ENCODE peak calls at places on chromosomes 3 and 15, in four cellular contexts. L is K562, D is HepG2, O is GM12878. U is an unnamed sample.

GRCh38 chr15:98503970-98504369 is 144.4 kb upstream of the IGF1R start:
- DNase-seq in D (no peak), O (no peak), L (no peak), U (no peak)

GRCh38 chr15:98841419-98841970 is 166.1 kb downstream of the PGPEP1L start:
- DNase-seq in L (no peak), O (no peak), D (no peak), U (no peak)

GRCh38 chr3:135970500-135971116 is 5.1 kb downstream of the PPP2R3A start:
- DNase-seq in D (no peak), O (no peak), L (no peak), U (no peak)

GRCh38 chr3:134597390-134597975 is 53.3 kb downstream of the KY start:
- DNase-seq in D (peak; percentile 11), O (no peak), L (no peak), U (no peak)

GRCh38 chr15:93209690-93210425 is 120.8 kb upstream of the RGMA start:
- DNase-seq in L (no peak), D (no peak), O (no peak), U (no peak)

GRCh38 chr15:84112025-84112424 is 123.5 kb upstream of the GOLGA6L4 start:
- DNase-seq in L (no peak), D (no peak), O (no peak), U (no peak)

GRCh38 chr15:90261811-90262210 is 3.7 kb upstream of the NGRN start:
- DNase-seq in D (no peak), O (no peak), L (no peak), U (peak; percentile 92)

GRCh38 chr3:178802993-178803693 is 266.9 kb downstream of the KCNMB2 start:
- DNase-seq in D (no peak), O (no peak), L (no peak), U (no peak)

GRCh38 chr3:84977021-84977420 is 18.2 kb downstream of the CADM2 start:
- DNase-seq in L (no peak), O (no peak), D (no peak), U (no peak)

GRCh38 chr15:58475573-58476524 is 44.1 kb downstream of the LIPC start:
- DNase-seq in L (no peak), O (no peak), D (peak; percentile 94), U (peak; percentile 91)

GRCh38 chr3:25259871-25260270 is 168.2 kb upstream of the RARB start:
- DNase-seq in L (no peak), O (no peak), D (no peak), U (no peak)

GRCh38 chr3:101521251-101521701 is 8.3 kb upstream of the SENP7 start:
- DNase-seq in L (no peak), D (no peak), O (no peak), U (peak; percentile 92)

GRCh38 chr3:23809294-23809693 is 3.5 kb downstream of the UBE2E1 start:
- DNase-seq in L (no peak), D (no peak), O (no peak), U (no peak)

GRCh38 chr3:67657192-67657591 is 2.8 kb upstream of the SUCLG2 start:
- DNase-seq in O (no peak), D (no peak), L (no peak), U (no peak)

GRCh38 chr15:80581976-80582375 is 113.1 kb upstream of the ABHD17C start:
- DNase-seq in O (no peak), D (peak; percentile 27), L (no peak), U (no peak)

GRCh38 chr15:61811952-61812351 is 248.3 kb downstream of the VPS13C start:
- DNase-seq in L (no peak), D (no peak), O (no peak), U (no peak)

GRCh38 chr3:73604491-73604890 is 20.2 kb downstream of the PDZRN3 start:
- DNase-seq in O (no peak), D (no peak), L (no peak), U (no peak)

GRCh38 chr15:50315814-50316630 is 39.0 kb downstream of the GABPB1 start:
- DNase-seq in D (peak; percentile 42), O (no peak), L (no peak), U (peak; percentile 52)

GRCh38 chr15:37100109-37100873 is at the start of gene MEIS2:
- DNase-seq in D (peak; percentile 83), L (peak; percentile 91), O (peak; percentile 37), U (peak; percentile 87)

GRCh38 chr15:36331531-36332275 is 247.7 kb upstream of the CDIN1 start:
- DNase-seq in D (no peak), L (no peak), O (no peak), U (no peak)

GRCh38 chr15:34056921-34057320 is 17.9 kb upstream of the AVEN start:
- DNase-seq in D (no peak), L (no peak), O (no peak), U (no peak)

GRCh38 chr15:76566276-76566675 is 229.7 kb downstream of the ISL2 start:
- DNase-seq in D (no peak), O (no peak), L (no peak), U (no peak)

GRCh38 chr15:33963831-33964664 is 4.2 kb upstream of the CHRM5 start:
- DNase-seq in L (peak; percentile 17), O (no peak), D (peak; percentile 5), U (peak; percentile 44)

GRCh38 chr3:44712455-44713075 is at the start of gene ZNF502:
- DNase-seq in L (peak; percentile 61), O (no peak), D (no peak), U (peak; percentile 85)

GRCh38 chr3:179268400-179269051 is 17.6 kb upstream of the KCNMB3 start:
- DNase-seq in O (no peak), L (no peak), D (no peak), U (peak; percentile 50)

GRCh38 chr3:112136959-112137693 is 4.1 kb upstream of the GCSAM start:
- DNase-seq in O (no peak), L (no peak), D (peak; percentile 42), U (peak; percentile 57)

GRCh38 chr15:46277994-46278885 is 643.4 kb downstream of the SQOR start:
- DNase-seq in O (no peak), L (no peak), D (no peak), U (no peak)

GRCh38 chr3:195583831-195584542 is at the start of gene APOD:
- DNase-seq in O (no peak), D (no peak), L (peak; percentile 49), U (peak; percentile 48)

GRCh38 chr3:133490468-133491351 is 82.8 kb upstream of the CDV3 start:
- DNase-seq in O (peak; percentile 76), L (no peak), D (no peak), U (no peak)

GRCh38 chr15:43800286-43801136 is at the start of gene HYPK:
- DNase-seq in L (peak; percentile 85), D (peak; percentile 73), O (peak; percentile 55), U (peak; percentile 92)

GRCh38 chr15:45185069-45185779 is 2.5 kb downstream of the SHF start:
- DNase-seq in O (no peak), L (no peak), D (no peak), U (no peak)

GRCh38 chr15:96408591-96409183 is 78.2 kb downstream of the NR2F2 start:
- DNase-seq in D (no peak), L (no peak), O (no peak), U (no peak)

GRCh38 chr3:32406481-32407408 is 15.1 kb downstream of the CMTM7 start:
- DNase-seq in D (no peak), L (no peak), O (no peak), U (no peak)

GRCh38 chr3:169403855-169404254 is 259.7 kb downstream of the MECOM start:
- DNase-seq in D (no peak), L (no peak), O (no peak), U (no peak)

GRCh38 chr3:184333190-184333589 is 4.2 kb upstream of the FAM131A start:
- DNase-seq in L (no peak), D (no peak), O (no peak), U (no peak)
- TF ChIP-seq MYC in L (no peak), D (no peak), O (no peak), U (no peak)

DNA sequence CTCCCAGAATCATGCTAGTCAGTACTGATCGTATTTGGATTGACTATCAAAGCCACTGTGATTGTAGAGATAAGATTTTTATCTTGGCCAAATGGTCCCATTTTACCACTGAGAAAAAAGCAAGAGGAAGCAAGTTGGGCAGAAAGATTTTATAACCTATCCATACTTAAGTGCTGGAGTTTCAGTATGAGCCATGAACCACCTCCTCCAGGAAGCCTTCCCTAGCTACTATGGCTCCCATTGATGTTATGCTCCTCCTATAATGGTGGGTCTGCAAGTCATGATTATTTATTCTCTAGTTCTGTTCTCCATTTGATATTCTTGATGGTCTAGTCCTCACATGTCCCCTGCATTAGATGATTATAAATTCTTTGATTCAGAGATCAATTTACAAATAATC is 6.6 kb downstream of the MEGF11 start:
- DNase-seq in O (no peak), L (no peak), D (no peak), U (no peak)
- H3K27me3 ChIP-seq in O (peaks cover 8% of the 10 kb centered on the region), L (peaks cover 54% of the 10 kb centered on the region), D (peaks cover 63% of the 10 kb centered on the region), U (peaks cover 48% of the 10 kb centered on the region)

GRCh38 chr3:197000211-197000610 is 29.4 kb downstream of the MELTF start:
- DNase-seq in D (no peak), O (no peak), L (no peak), U (no peak)

GRCh38 chr3:197002701-197003454 is 26.7 kb downstream of the MELTF start:
- DNase-seq in D (peak; percentile 30), O (no peak), L (peak; percentile 99), U (peak; percentile 47)

GRCh38 chr3:196998966-196999760 is 30.5 kb downstream of the MELTF start:
- DNase-seq in L (no peak), O (no peak), D (no peak), U (no peak)

GRCh38 chr3:197001972-197002700 is 27.5 kb downstream of the MELTF start:
- DNase-seq in O (no peak), L (no peak), D (no peak), U (no peak)

GRCh38 chr3:197001106-197001971 is 28.3 kb downstream of the MELTF start:
- DNase-seq in D (no peak), L (no peak), O (no peak), U (no peak)
- TF ChIP-seq POLR2A in D (no peak), L (no peak), O (no peak), U (no peak)

GRCh38 chr3:119305271-119305670 is 11.1 kb downstream of the ARHGAP31 start:
- DNase-seq in L (no peak), D (no peak), O (no peak), U (peak; percentile 85)
- TF ChIP-seq MYC in L (no peak), D (no peak), O (no peak), U (no peak)

DNA sequence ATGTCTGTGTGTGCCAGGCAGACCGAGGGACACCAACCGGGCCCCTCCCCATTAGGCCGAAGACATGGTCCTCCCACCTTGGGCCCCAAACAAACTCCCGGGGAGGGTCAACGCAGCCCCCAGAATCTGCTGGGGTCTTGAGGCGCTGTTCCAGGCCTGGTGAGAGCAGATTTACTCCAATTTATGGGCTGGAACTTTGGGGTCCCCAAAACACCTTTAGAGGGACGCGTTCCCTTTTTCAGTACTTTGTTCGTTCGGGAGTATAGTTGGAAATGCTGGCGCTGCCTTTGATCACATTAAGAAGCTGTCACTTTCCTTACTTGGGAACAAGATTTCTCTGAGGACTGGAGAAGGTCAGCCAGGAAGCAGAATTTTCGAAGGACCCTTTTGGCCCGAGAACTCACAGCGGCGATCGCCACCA is 2.3 kb downstream of the GATA2 start:
- DNase-seq in L (no peak), D (no peak), O (no peak), U (peak; percentile 58)
- H3K27me3 ChIP-seq in L (no peaks in the 10 kb centered on the region), D (no peaks in the 10 kb centered on the region), O (peaks cover 27% of the 10 kb centered on the region), U (no peaks in the 10 kb centered on the region)